ENCODE peak calls at places on chromosomes 12 and 14, in eight cellular contexts. U is mucosa of descending colon, V is vagina, J is hepatocyte, A is PC-3, E is left lung, B is heart right ventricle, T is left ventricle myocardium inferior. Y is an unnamed sample.

GRCh38 chr14:71267691-71268090 is 360.4 kb downstream of the PCNX1 start:
- DNase-seq in T (no peak), V (no peak), J (no peak), A (no peak), U (no peak), B (no peak), E (no peak), Y (no peak)

GRCh38 chr12:59977779-59978178 is 381.9 kb downstream of the SLC16A7 start:
- DNase-seq in E (no peak), B (no peak), J (no peak), V (no peak), T (no peak), U (no peak), A (peak; percentile 4), Y (no peak)

GRCh38 chr12:6450869-6451347 is 934 bp upstream of the TAPBPL start:
- DNase-seq in J (peak; percentile 52), E (no peak), V (no peak), A (no peak), T (no peak), B (no peak), U (no peak), Y (no peak)

GRCh38 chr12:99281277-99281676 is 366.3 kb upstream of the GARIN6 start:
- DNase-seq in E (no peak), T (no peak), B (no peak), J (no peak), A (peak; percentile 30), V (no peak), U (no peak), Y (no peak)

GRCh38 chr14:75939200-75939599 is 42.6 kb downstream of the TGFB3 start:
- DNase-seq in E (no peak), A (peak; percentile 54), J (no peak), V (no peak), T (no peak), U (no peak), B (no peak), Y (no peak)

GRCh38 chr12:15627995-15628945 is 160.9 kb downstream of the EPS8 start:
- DNase-seq in E (no peak), V (no peak), B (no peak), U (no peak), T (no peak), A (no peak), J (peak; percentile 13), Y (no peak)

GRCh38 chr12:68612675-68613074 is 2.0 kb downstream of the RAP1B start:
- DNase-seq in U (no peak), A (no peak), T (no peak), B (no peak), J (peak; percentile 5), E (no peak), V (no peak), Y (no peak)

GRCh38 chr12:108911915-108912314 is 32.0 kb downstream of the DAO start:
- DNase-seq in V (no peak), T (no peak), A (peak; percentile 88), B (no peak), E (no peak), J (peak; percentile 38), U (no peak), Y (no peak)

GRCh38 chr12:92505373-92506340 is 197.1 kb upstream of the PLEKHG7 start:
- DNase-seq in J (peak; percentile 23), A (no peak), B (peak; percentile 65), V (peak; percentile 94), E (peak; percentile 51), U (peak; percentile 43), T (peak; percentile 78), Y (peak; percentile 60)

GRCh38 chr14:50067723-50068495 is 48.5 kb downstream of the VCPKMT start:
- DNase-seq in E (no peak), U (no peak), J (no peak), T (no peak), B (no peak), V (no peak), A (peak; percentile 97), Y (peak; percentile 72)

GRCh38 chr12:80162177-80162576 is 62.8 kb downstream of the OTOGL start:
- DNase-seq in J (no peak), V (no peak), U (no peak), T (no peak), A (no peak), E (no peak), B (no peak), Y (no peak)

GRCh38 chr12:49089831-49090773 is 4.5 kb downstream of the DHH start:
- DNase-seq in E (no peak), J (peak; percentile 32), A (peak; percentile 35), B (peak; percentile 40), T (peak; percentile 39), U (no peak), V (no peak), Y (peak; percentile 31)

GRCh38 chr12:7060353-7060954 is at the start of gene C1S:
- DNase-seq in V (peak; percentile 99), U (no peak), B (peak; percentile 60), A (peak; percentile 44), T (peak; percentile 62), E (peak; percentile 74), J (peak; percentile 87), Y (peak; percentile 39)

GRCh38 chr12:7645395-7646177 is 20.1 kb downstream of the APOBEC1 start:
- DNase-seq in J (peak; percentile 56), U (no peak), T (no peak), A (peak; percentile 58), E (no peak), V (no peak), B (no peak), Y (no peak)

GRCh38 chr12:3359478-3359877 is 131.5 kb upstream of the PRMT8 start:
- DNase-seq in J (no peak), B (no peak), V (no peak), T (no peak), E (no peak), U (no peak), A (no peak), Y (no peak)

GRCh38 chr14:42569227-42569626 is 962.6 kb downstream of the LRFN5 start:
- DNase-seq in B (no peak), T (no peak), J (no peak), V (no peak), A (no peak), E (no peak), U (no peak), Y (no peak)

GRCh38 chr14:42571991-42572390 is 965.3 kb downstream of the LRFN5 start:
- DNase-seq in A (no peak), T (no peak), E (no peak), V (no peak), U (no peak), B (no peak), J (no peak), Y (no peak)
- H3K9me3 ChIP-seq in A (peaks cover 17% of the 10 kb centered on the region), T (peaks cover 44% of the 10 kb centered on the region), E (peaks cover 51% of the 10 kb centered on the region), V (no peaks in the 10 kb centered on the region), U (peaks cover 48% of the 10 kb centered on the region), B (no peaks in the 10 kb centered on the region), J (no peaks in the 10 kb centered on the region), Y (peaks cover 4% of the 10 kb centered on the region)

GRCh38 chr12:58387199-58387598 is 445.8 kb downstream of the ATP23 start:
- DNase-seq in A (peak; percentile 77), V (no peak), J (no peak), U (no peak), B (no peak), T (no peak), E (no peak), Y (no peak)

GRCh38 chr12:58388261-58388660 is 446.9 kb downstream of the ATP23 start:
- DNase-seq in A (no peak), E (no peak), V (no peak), T (no peak), B (no peak), U (no peak), J (no peak), Y (no peak)

GRCh38 chr12:58395056-58395455 is 453.7 kb downstream of the ATP23 start:
- DNase-seq in T (no peak), E (no peak), V (no peak), U (no peak), J (no peak), A (no peak), B (no peak), Y (no peak)

GRCh38 chr12:58395470-58395869 is 454.1 kb downstream of the ATP23 start:
- DNase-seq in B (no peak), J (no peak), E (no peak), U (no peak), A (peak; percentile 78), V (no peak), T (no peak), Y (no peak)

DNA sequence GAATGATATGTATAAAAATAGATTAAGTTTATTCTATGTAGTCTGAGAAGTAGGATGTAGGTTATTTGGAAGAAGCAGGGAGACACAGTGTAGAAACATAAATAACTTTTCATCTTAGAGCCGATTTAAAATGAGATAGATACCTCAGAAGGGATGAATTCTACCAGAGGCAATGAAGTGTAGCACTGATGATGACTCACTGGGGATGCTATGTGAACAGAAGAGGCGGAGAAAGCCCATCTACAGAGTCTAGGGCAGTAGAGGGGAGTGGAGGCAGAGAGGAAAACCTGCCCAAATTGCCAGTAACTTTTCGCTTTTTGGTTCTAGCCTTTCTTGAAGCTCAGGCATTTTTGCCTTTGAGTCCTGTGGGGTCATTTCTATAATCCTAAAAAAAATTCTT is 451.8 kb downstream of the ATP23 start:
- DNase-seq in J (no peak), B (no peak), A (peak; percentile 48), U (no peak), T (no peak), V (no peak), E (no peak), Y (no peak)
- TF ChIP-seq CTCF in J (no peak), B (no peak), A (no peak), U (no peak), T (no peak), V (no peak), E (no peak), Y (no peak)

GRCh38 chr14:80678436-80678835 is 263.1 kb downstream of the CEP128 start:
- DNase-seq in U (no peak), B (no peak), E (no peak), V (no peak), A (peak; percentile 32), J (no peak), T (no peak), Y (no peak)
- H3K9me3 ChIP-seq in U (peaks cover 30% of the 10 kb centered on the region), B (no peaks in the 10 kb centered on the region), E (peaks cover 54% of the 10 kb centered on the region), V (peaks cover 10% of the 10 kb centered on the region), A (peaks cover 21% of the 10 kb centered on the region), J (peaks cover under 1% of the 10 kb centered on the region), T (peaks cover 46% of the 10 kb centered on the region), Y (peaks cover 28% of the 10 kb centered on the region)

DNA sequence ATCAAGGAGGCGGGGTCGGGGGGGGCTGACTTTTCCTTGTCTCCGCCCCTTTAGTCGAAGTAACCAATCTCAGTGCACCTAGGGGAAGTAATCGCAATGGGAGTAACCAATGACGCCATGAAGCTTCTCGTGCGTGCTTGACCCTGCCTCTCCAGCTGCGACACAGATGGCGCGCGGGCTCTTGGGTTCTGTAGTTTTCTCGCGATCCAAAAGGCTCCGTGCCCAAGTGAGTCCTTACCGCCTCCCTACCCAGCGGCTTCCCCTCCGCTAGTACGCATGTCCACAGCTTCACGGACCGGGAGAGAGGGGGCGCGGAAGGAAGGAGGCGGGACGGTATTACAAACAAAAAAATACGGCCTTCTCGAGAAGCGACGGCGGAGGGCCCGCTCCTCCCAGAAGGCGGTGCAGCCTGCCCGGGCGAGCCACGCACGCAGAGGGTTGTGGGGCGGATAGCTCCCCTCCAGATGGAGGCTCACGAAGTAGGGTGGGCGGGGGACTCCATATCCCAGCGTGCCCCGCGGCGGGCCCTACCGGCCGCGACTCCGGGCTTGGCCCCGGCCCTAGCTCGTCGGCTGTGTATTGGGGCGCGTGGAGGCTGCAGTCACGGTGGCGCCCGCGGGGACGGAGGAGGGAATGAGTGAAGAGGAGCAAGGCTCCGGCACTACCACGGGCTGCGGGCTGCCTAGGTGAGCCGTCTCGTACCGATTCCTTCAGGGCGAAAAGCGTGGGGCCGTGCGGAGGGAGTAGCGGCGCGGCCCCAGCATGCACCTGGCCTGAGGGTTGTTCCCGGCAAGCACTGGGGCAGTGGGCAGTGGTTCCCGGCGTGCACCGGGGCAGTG is at the start of gene TARBP2:
- DNase-seq in V (peak; percentile 100), T (peak; percentile 98), U (peak; percentile 98), J (peak; percentile 99), E (peak; percentile 97), B (peak; percentile 96), A (peak; percentile 98), Y (peak; percentile 99)
- TF ChIP-seq CTCF in V (no peak), T (peak; percentile 26), U (no peak), J (no peak), E (no peak), B (no peak), A (no peak), Y (no peak)

Y was measured in stomach.